ENCODE peak calls at places on chromosomes 16 and 17, in seven cellular contexts. One of them, this sample, is unnamed.

GRCh38 chr16:22727285-22728166 is 86.4 kb upstream of the HS3ST2 start:
- DNase-seq in activated CD4-positive, alpha-beta T cell treated with anti-CD3 and anti-CD28 coated beads, Interleukin-2, amount 10 ng/mL, durations not matched to agents 7 days and 5 days: no peak
- DNase-seq in T1000: no peak
- DNase-seq in stimulated activated CD8-positive, alpha-beta memory T cell treated with anti-CD3 and anti-CD28 coated beads, Interleukin-12 subunit alpha, Interleukin-12 subunit beta, amount 100 ng/mL, for 4 hours: no peak
- DNase-seq in kidney glomerular epithelial cell: no peak
- DNase-seq in RWPE1: no peak
- DNase-seq in DMS153: peak
- DNase-seq in this sample: peak

GRCh38 chr16:54286330-54287017 is at the start of gene IRX3:
- DNase-seq in activated CD4-positive, alpha-beta T cell treated with anti-CD3 and anti-CD28 coated beads, Interleukin-2, amount 10 ng/mL, durations not matched to agents 7 days and 5 days: no peak
- DNase-seq in T1000: peak
- DNase-seq in stimulated activated CD8-positive, alpha-beta memory T cell treated with anti-CD3 and anti-CD28 coated beads, Interleukin-12 subunit alpha, Interleukin-12 subunit beta, amount 100 ng/mL, for 4 hours: no peak
- DNase-seq in kidney glomerular epithelial cell: peak
- DNase-seq in RWPE1: peak
- DNase-seq in DMS153: peak
- DNase-seq in this sample: peak

GRCh38 chr17:55413825-55414489 is 7.7 kb downstream of the MMD start:
- DNase-seq in activated CD4-positive, alpha-beta T cell treated with anti-CD3 and anti-CD28 coated beads, Interleukin-2, amount 10 ng/mL, durations not matched to agents 7 days and 5 days: no peak
- DNase-seq in T1000: no peak
- DNase-seq in stimulated activated CD8-positive, alpha-beta memory T cell treated with anti-CD3 and anti-CD28 coated beads, Interleukin-12 subunit alpha, Interleukin-12 subunit beta, amount 100 ng/mL, for 4 hours: no peak
- DNase-seq in kidney glomerular epithelial cell: no peak
- DNase-seq in RWPE1: no peak
- DNase-seq in DMS153: no peak
- DNase-seq in this sample: no peak

GRCh38 chr17:19703776-19704371 is 12.5 kb downstream of the SLC47A2 start:
- DNase-seq in activated CD4-positive, alpha-beta T cell treated with anti-CD3 and anti-CD28 coated beads, Interleukin-2, amount 10 ng/mL, durations not matched to agents 7 days and 5 days: no peak
- DNase-seq in T1000: no peak
- DNase-seq in stimulated activated CD8-positive, alpha-beta memory T cell treated with anti-CD3 and anti-CD28 coated beads, Interleukin-12 subunit alpha, Interleukin-12 subunit beta, amount 100 ng/mL, for 4 hours: no peak
- DNase-seq in kidney glomerular epithelial cell: no peak
- DNase-seq in RWPE1: no peak
- DNase-seq in DMS153: no peak
- DNase-seq in this sample: no peak

GRCh38 chr17:66271512-66271911 is 30.9 kb upstream of the PRKCA start:
- DNase-seq in activated CD4-positive, alpha-beta T cell treated with anti-CD3 and anti-CD28 coated beads, Interleukin-2, amount 10 ng/mL, durations not matched to agents 7 days and 5 days: no peak
- DNase-seq in T1000: no peak
- DNase-seq in stimulated activated CD8-positive, alpha-beta memory T cell treated with anti-CD3 and anti-CD28 coated beads, Interleukin-12 subunit alpha, Interleukin-12 subunit beta, amount 100 ng/mL, for 4 hours: no peak
- DNase-seq in kidney glomerular epithelial cell: no peak
- DNase-seq in RWPE1: no peak
- DNase-seq in DMS153: no peak
- DNase-seq in this sample: no peak

GRCh38 chr17:55089955-55090573 is 121.5 kb downstream of the STXBP4 start:
- DNase-seq in activated CD4-positive, alpha-beta T cell treated with anti-CD3 and anti-CD28 coated beads, Interleukin-2, amount 10 ng/mL, durations not matched to agents 7 days and 5 days: peak
- DNase-seq in T1000: no peak
- DNase-seq in stimulated activated CD8-positive, alpha-beta memory T cell treated with anti-CD3 and anti-CD28 coated beads, Interleukin-12 subunit alpha, Interleukin-12 subunit beta, amount 100 ng/mL, for 4 hours: no peak
- DNase-seq in kidney glomerular epithelial cell: no peak
- DNase-seq in RWPE1: no peak
- DNase-seq in DMS153: peak
- DNase-seq in this sample: peak

GRCh38 chr16:5010576-5011329 is 23.0 kb downstream of the NAGPA start:
- DNase-seq in activated CD4-positive, alpha-beta T cell treated with anti-CD3 and anti-CD28 coated beads, Interleukin-2, amount 10 ng/mL, durations not matched to agents 7 days and 5 days: no peak
- DNase-seq in T1000: no peak
- DNase-seq in stimulated activated CD8-positive, alpha-beta memory T cell treated with anti-CD3 and anti-CD28 coated beads, Interleukin-12 subunit alpha, Interleukin-12 subunit beta, amount 100 ng/mL, for 4 hours: no peak
- DNase-seq in kidney glomerular epithelial cell: no peak
- DNase-seq in RWPE1: no peak
- DNase-seq in DMS153: no peak
- DNase-seq in this sample: no peak

GRCh38 chr17:44464037-44464436 is 39.2 kb downstream of the GPATCH8 start:
- DNase-seq in activated CD4-positive, alpha-beta T cell treated with anti-CD3 and anti-CD28 coated beads, Interleukin-2, amount 10 ng/mL, durations not matched to agents 7 days and 5 days: no peak
- DNase-seq in T1000: no peak
- DNase-seq in stimulated activated CD8-positive, alpha-beta memory T cell treated with anti-CD3 and anti-CD28 coated beads, Interleukin-12 subunit alpha, Interleukin-12 subunit beta, amount 100 ng/mL, for 4 hours: no peak
- DNase-seq in kidney glomerular epithelial cell: no peak
- DNase-seq in RWPE1: no peak
- DNase-seq in DMS153: no peak
- DNase-seq in this sample: no peak

GRCh38 chr16:75931043-75931442 is 204.8 kb upstream of the CPHXL start:
- DNase-seq in activated CD4-positive, alpha-beta T cell treated with anti-CD3 and anti-CD28 coated beads, Interleukin-2, amount 10 ng/mL, durations not matched to agents 7 days and 5 days: no peak
- DNase-seq in T1000: peak
- DNase-seq in stimulated activated CD8-positive, alpha-beta memory T cell treated with anti-CD3 and anti-CD28 coated beads, Interleukin-12 subunit alpha, Interleukin-12 subunit beta, amount 100 ng/mL, for 4 hours: no peak
- DNase-seq in kidney glomerular epithelial cell: no peak
- DNase-seq in RWPE1: peak
- DNase-seq in DMS153: no peak
- DNase-seq in this sample: no peak

GRCh38 chr17:75854111-75854748 is 905 bp downstream of the WBP2 start:
- DNase-seq in activated CD4-positive, alpha-beta T cell treated with anti-CD3 and anti-CD28 coated beads, Interleukin-2, amount 10 ng/mL, durations not matched to agents 7 days and 5 days: no peak
- DNase-seq in T1000: no peak
- DNase-seq in stimulated activated CD8-positive, alpha-beta memory T cell treated with anti-CD3 and anti-CD28 coated beads, Interleukin-12 subunit alpha, Interleukin-12 subunit beta, amount 100 ng/mL, for 4 hours: no peak
- DNase-seq in kidney glomerular epithelial cell: peak
- DNase-seq in RWPE1: peak
- DNase-seq in DMS153: no peak
- DNase-seq in this sample: no peak

GRCh38 chr16:1054660-1055556 is 17.6 kb upstream of the SSTR5 start:
- DNase-seq in activated CD4-positive, alpha-beta T cell treated with anti-CD3 and anti-CD28 coated beads, Interleukin-2, amount 10 ng/mL, durations not matched to agents 7 days and 5 days: peak
- DNase-seq in T1000: no peak
- DNase-seq in stimulated activated CD8-positive, alpha-beta memory T cell treated with anti-CD3 and anti-CD28 coated beads, Interleukin-12 subunit alpha, Interleukin-12 subunit beta, amount 100 ng/mL, for 4 hours: no peak
- DNase-seq in kidney glomerular epithelial cell: no peak
- DNase-seq in RWPE1: peak
- DNase-seq in DMS153: no peak
- DNase-seq in this sample: no peak

GRCh38 chr17:58412910-58413630 is 4.3 kb downstream of the RNF43 start:
- DNase-seq in activated CD4-positive, alpha-beta T cell treated with anti-CD3 and anti-CD28 coated beads, Interleukin-2, amount 10 ng/mL, durations not matched to agents 7 days and 5 days: no peak
- DNase-seq in T1000: no peak
- DNase-seq in stimulated activated CD8-positive, alpha-beta memory T cell treated with anti-CD3 and anti-CD28 coated beads, Interleukin-12 subunit alpha, Interleukin-12 subunit beta, amount 100 ng/mL, for 4 hours: no peak
- DNase-seq in kidney glomerular epithelial cell: no peak
- DNase-seq in RWPE1: no peak
- DNase-seq in DMS153: no peak
- DNase-seq in this sample: no peak

GRCh38 chr16:66521951-66522771 is 27.8 kb downstream of the TK2 start:
- DNase-seq in activated CD4-positive, alpha-beta T cell treated with anti-CD3 and anti-CD28 coated beads, Interleukin-2, amount 10 ng/mL, durations not matched to agents 7 days and 5 days: peak
- DNase-seq in T1000: peak
- DNase-seq in stimulated activated CD8-positive, alpha-beta memory T cell treated with anti-CD3 and anti-CD28 coated beads, Interleukin-12 subunit alpha, Interleukin-12 subunit beta, amount 100 ng/mL, for 4 hours: peak
- DNase-seq in kidney glomerular epithelial cell: peak
- DNase-seq in RWPE1: no peak
- DNase-seq in DMS153: no peak
- DNase-seq in this sample: no peak

GRCh38 chr17:77801545-77802332 is 156.8 kb upstream of the TNRC6C start:
- DNase-seq in activated CD4-positive, alpha-beta T cell treated with anti-CD3 and anti-CD28 coated beads, Interleukin-2, amount 10 ng/mL, durations not matched to agents 7 days and 5 days: no peak
- DNase-seq in T1000: no peak
- DNase-seq in stimulated activated CD8-positive, alpha-beta memory T cell treated with anti-CD3 and anti-CD28 coated beads, Interleukin-12 subunit alpha, Interleukin-12 subunit beta, amount 100 ng/mL, for 4 hours: no peak
- DNase-seq in kidney glomerular epithelial cell: no peak
- DNase-seq in RWPE1: no peak
- DNase-seq in DMS153: no peak
- DNase-seq in this sample: no peak